ENCODE peak calls at places on chromosome 4, in six cellular contexts. D is right lobe of liver, A is Peyer's patch, H is IMR-90, W is heart left ventricle, K is testis. J is an unnamed sample.

GRCh38 chr4:102817613-102818268 is 9.6 kb downstream of the UBE2D3 start:
- DNase-seq in A (no peak), W (no peak), K (no peak), D (no peak), H (no peak), J (no peak)

GRCh38 chr4:15344041-15344440 is 83.8 kb upstream of the C1QTNF7 start:
- DNase-seq in H (peak; percentile 96), A (no peak), D (no peak), W (no peak), K (no peak), J (no peak)

GRCh38 chr4:168139336-168139735 is 47.0 kb downstream of the ANXA10 start:
- DNase-seq in K (no peak), D (no peak), W (no peak), A (no peak), H (peak; percentile 79), J (no peak)

GRCh38 chr4:69064391-69064790 is 31.9 kb upstream of the UGT2B7 start:
- DNase-seq in W (no peak), A (no peak), D (no peak), K (no peak), H (no peak), J (no peak)

GRCh38 chr4:173039617-173040176 is 128.9 kb upstream of the GALNT7 start:
- DNase-seq in W (no peak), D (no peak), A (no peak), K (no peak), H (no peak), J (no peak)

GRCh38 chr4:184534511-184535391 is 60.4 kb upstream of the IRF2 start:
- DNase-seq in K (no peak), W (no peak), A (no peak), H (peak; percentile 67), D (no peak), J (no peak)

GRCh38 chr4:17758459-17758858 is 23.0 kb downstream of the FAM184B start:
- DNase-seq in A (no peak), D (no peak), W (no peak), K (no peak), H (no peak), J (no peak)

GRCh38 chr4:109722357-109722756 is 7.5 kb downstream of the PLA2G12A start:
- DNase-seq in A (no peak), H (no peak), K (no peak), D (no peak), W (no peak), J (no peak)

GRCh38 chr4:6649216-6649615 is 8.7 kb downstream of the MRFAP1 start:
- DNase-seq in D (no peak), K (no peak), A (no peak), W (no peak), H (no peak), J (no peak)

GRCh38 chr4:84944952-84945351 is 21.5 kb downstream of the WDFY3 start:
- DNase-seq in D (no peak), H (peak; percentile 31), W (no peak), A (no peak), K (no peak), J (no peak)

GRCh38 chr4:163180087-163180486 is 13.4 kb upstream of the NAF1 start:
- DNase-seq in D (no peak), W (no peak), K (no peak), H (no peak), A (no peak), J (no peak)

GRCh38 chr4:105990933-105991332 is 95.7 kb downstream of the NPNT start:
- DNase-seq in W (peak; percentile 89), K (no peak), H (peak; percentile 30), D (peak; percentile 39), A (no peak), J (peak; percentile 84)

GRCh38 chr4:65344278-65344825 is 325.9 kb downstream of the EPHA5 start:
- DNase-seq in D (no peak), A (no peak), H (no peak), K (no peak), W (no peak), J (no peak)

GRCh38 chr4:77327151-77327550 is 170.1 kb downstream of the CCNG2 start:
- DNase-seq in H (no peak), K (no peak), W (no peak), D (no peak), A (no peak), J (no peak)

GRCh38 chr4:99180367-99181169 is 36.5 kb upstream of the ADH4 start:
- DNase-seq in D (no peak), W (no peak), A (no peak), H (peak; percentile 83), K (no peak), J (no peak)

GRCh38 chr4:42965326-42965725 is 72.8 kb downstream of the GRXCR1 start:
- DNase-seq in D (no peak), H (no peak), A (no peak), W (no peak), K (no peak), J (no peak)

GRCh38 chr4:82852751-82853053 is 38.3 kb downstream of the SEC31A start:
- DNase-seq in A (no peak), D (no peak), K (no peak), H (no peak), W (no peak), J (no peak)

GRCh38 chr4:38867478-38868054 is at the start of gene FAM114A1:
- DNase-seq in K (peak; percentile 84), W (peak; percentile 87), H (peak; percentile 80), D (peak; percentile 91), A (peak; percentile 89), J (peak; percentile 77)

GRCh38 chr4:38866973-38867477 is 581 bp upstream of the FAM114A1 start:
- DNase-seq in K (no peak), H (no peak), A (no peak), W (no peak), D (no peak), J (no peak)

GRCh38 chr4:38868055-38868965 is 704 bp downstream of the FAM114A1 start:
- DNase-seq in A (peak; percentile 73), H (peak; percentile 60), W (peak; percentile 50), K (peak; percentile 64), D (peak; percentile 62), J (peak; percentile 23)

GRCh38 chr4:38861791-38862190 is 5.2 kb upstream of the TLR6 start:
- DNase-seq in H (no peak), D (no peak), W (no peak), K (no peak), A (no peak), J (no peak)

GRCh38 chr4:38865445-38865844 is 2.2 kb upstream of the FAM114A1 start:
- DNase-seq in A (no peak), W (no peak), H (no peak), K (no peak), D (no peak), J (no peak)
- TF ChIP-seq POLR2A in A (no peak), W (no peak), H (no peak), K (no peak), D (peak; percentile 57), J (no peak)

DNA sequence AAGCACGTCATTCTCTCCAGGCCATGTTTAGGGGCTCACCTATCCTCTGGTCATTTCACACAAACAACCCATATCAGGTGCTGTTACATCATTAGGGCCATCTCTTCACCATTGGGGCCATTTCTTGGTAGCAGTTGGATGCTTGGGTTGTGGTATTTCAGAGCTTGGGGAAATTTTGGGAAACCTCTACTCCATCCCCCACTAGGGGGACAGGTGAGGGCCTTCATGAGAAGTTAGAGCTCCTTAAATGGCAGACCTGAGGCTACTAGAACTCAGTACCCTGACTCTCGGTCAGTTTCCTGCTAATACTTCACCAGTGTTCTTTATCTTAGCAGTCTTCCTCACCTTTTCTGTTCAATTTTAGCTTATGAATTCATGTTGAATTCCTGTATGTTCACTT is 50.2 kb downstream of the ZNF827 start:
- DNase-seq in H (no peak), K (no peak), A (no peak), W (no peak), D (no peak), J (no peak)
- H3K27ac ChIP-seq in H (no peak overlapping the region), K (no peak overlapping the region), A (no peak overlapping the region), W (peak overlapping the region; percentile 34), D (no peak overlapping the region), J (no peak overlapping the region)

DNA sequence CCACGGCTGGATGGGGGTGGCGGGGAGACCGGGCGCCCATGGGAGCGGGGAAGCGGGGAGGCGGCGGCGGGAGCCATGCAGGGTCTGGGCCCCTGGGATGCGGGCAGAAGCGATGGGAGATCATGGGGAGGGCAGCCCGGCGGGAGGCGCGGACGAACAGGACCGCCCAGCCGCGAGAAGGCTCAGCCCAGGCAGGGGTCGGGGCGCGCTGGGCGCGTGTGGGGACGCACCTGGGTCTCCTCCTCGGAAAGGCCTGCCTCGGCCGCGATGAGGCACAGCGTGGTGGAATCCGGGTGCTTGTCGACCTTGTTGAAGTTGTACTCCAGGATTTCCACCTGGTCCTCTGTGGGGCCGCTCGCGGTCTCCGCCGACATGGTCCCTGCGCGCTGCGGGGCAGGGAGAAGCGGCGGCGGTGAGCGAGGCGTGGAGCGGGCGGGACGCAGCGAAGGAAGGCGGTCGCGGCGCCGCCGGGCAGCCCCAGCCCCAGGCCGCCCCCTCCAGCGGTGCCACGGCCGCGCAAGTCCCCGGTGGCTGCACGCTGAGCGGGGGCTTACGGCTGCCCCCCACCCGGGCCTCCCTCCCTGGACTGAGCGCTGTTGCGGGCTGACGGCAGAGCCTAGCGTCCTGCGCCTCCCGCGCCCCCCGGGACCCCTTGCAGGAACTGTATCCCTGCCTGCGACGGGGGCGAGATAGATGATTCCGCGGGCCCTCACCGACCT is 25.3 kb downstream of the HOPX start:
- DNase-seq in K (no peak), A (peak; percentile 56), D (peak; percentile 23), H (no peak), W (no peak), J (no peak)
- H3K4me3 ChIP-seq in K (peak overlapping the region; percentile 52), A (peak overlapping the region; percentile 39), D (peak overlapping the region; percentile 23), H (peak overlapping the region; percentile 51), W (peak overlapping the region; percentile 64), J (peak overlapping the region; percentile 39)

GRCh38 chr4:128803783-128804182 is 5.7 kb upstream of the JADE1 start:
- DNase-seq in A (no peak), H (no peak), W (no peak), K (no peak), D (no peak), J (no peak)
- TF ChIP-seq POLR2A in A (no peak), H (no peak), W (no peak), K (no peak), D (no peak), J (no peak)

DNA sequence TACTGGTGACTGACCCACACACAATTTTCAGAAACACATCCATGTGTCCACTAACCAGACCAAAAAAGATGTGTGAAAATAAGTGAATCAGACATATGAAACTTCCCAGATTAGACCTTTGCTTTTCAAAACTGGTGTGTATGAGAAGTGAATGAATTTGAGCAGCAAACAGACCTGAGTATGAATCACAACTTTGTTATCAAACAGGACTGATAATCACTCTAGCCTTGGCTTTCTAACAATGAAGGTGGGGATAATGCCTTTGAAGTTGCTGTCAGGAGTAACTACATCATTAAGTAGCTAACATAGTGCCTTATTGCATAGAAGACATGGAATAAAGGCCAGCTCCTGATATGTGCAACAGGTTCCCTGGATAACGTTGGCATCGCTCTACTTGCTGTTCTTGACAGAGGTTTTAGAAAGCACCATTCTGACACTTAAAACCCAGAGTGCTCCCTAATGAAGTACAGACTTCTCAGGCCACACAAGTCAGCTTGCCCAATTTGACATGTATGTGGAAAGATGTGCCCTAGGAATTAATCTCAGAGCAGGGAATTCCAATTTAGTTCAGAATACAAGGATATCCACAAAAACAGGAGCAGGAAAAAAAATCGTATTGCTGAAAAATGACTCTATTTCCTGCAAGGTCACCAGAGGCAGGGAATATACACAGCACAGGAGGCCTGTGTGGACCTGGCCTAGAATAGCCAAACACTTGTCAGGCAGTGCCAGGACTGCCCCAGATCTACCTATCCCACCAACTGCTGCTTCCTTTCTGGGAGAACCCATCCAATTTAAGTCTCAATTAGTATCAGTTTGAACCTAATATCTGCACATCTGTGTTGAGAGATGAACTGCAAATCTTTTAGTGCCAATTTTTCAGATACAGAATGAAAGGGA is 87.7 kb downstream of the MAML3 start:
- DNase-seq in H (no peak), D (no peak), K (no peak), A (no peak), W (no peak), J (no peak)
- H3K27ac ChIP-seq in H (no peak overlapping the region), D (no peak overlapping the region), K (no peak overlapping the region), A (no peak overlapping the region), W (no peak overlapping the region), J (no peak overlapping the region)

J was measured in prostate gland.